ENCODE peak calls at places on chromosome 11, in nine cellular contexts. X is aorta; P is RWPE1; U is stimulated activated CD4-positive, alpha-beta T cell treated with anti-CD3 and anti-CD28 coated beads, Interleukin-4, amount 100 ng/mL, for 4 hours; D is hippocampal formation; H is ELR; Y is HCT116; V is dermis microvascular lymphatic vessel endothelial cell; R is small intestine. T is an unnamed sample.

GRCh38 chr11:116473790-116474346 is 298.9 kb downstream of the BUD13 start:
- DNase-seq in X (no peak), P (no peak), U (no peak), D (no peak), H (no peak), Y (no peak), V (no peak), R (no peak), T (no peak)

GRCh38 chr11:113168358-113168757 is 146.0 kb upstream of the TTC12 start:
- DNase-seq in X (no peak), P (no peak), U (no peak), D (no peak), H (no peak), Y (no peak), V (no peak), R (no peak), T (no peak)

GRCh38 chr11:74086242-74086884 is 77.5 kb upstream of the UCP3 start:
- DNase-seq in X (no peak), P (no peak), U (no peak), D (no peak), H (no peak), Y (no peak), V (no peak), R (no peak), T (no peak)

GRCh38 chr11:71286701-71287643 is 34.6 kb upstream of the SHANK2 start:
- DNase-seq in X (no peak), P (peak), U (no peak), D (peak), H (peak), Y (no peak), V (no peak), R (peak), T (no peak)

GRCh38 chr11:68375337-68375736 is 62.9 kb downstream of the LRP5 start:
- DNase-seq in X (no peak), P (no peak), U (no peak), D (no peak), H (no peak), Y (no peak), V (no peak), R (no peak), T (no peak)

GRCh38 chr11:8839306-8839956 is 71.6 kb upstream of the AKIP1 start:
- DNase-seq in X (no peak), P (no peak), U (no peak), D (no peak), H (no peak), Y (no peak), V (no peak), R (no peak), T (no peak)

GRCh38 chr11:47856186-47856585 is 8.0 kb upstream of the NUP160 start:
- DNase-seq in X (no peak), P (no peak), U (no peak), D (no peak), H (peak), Y (no peak), V (no peak), R (peak), T (no peak)

GRCh38 chr11:87300640-87301381 is 263.1 kb downstream of the TMEM135 start:
- DNase-seq in X (no peak), P (no peak), U (no peak), D (no peak), H (no peak), Y (no peak), V (no peak), R (peak), T (no peak)

GRCh38 chr11:79156031-79156430 is 284.8 kb downstream of the TENM4 start:
- DNase-seq in X (no peak), P (peak), U (no peak), D (no peak), H (no peak), Y (no peak), V (no peak), R (no peak), T (no peak)

GRCh38 chr11:109729761-109730160 is 307.8 kb downstream of the C11orf87 start:
- DNase-seq in X (no peak), P (no peak), U (no peak), D (no peak), H (no peak), Y (no peak), V (no peak), R (no peak), T (peak)

GRCh38 chr11:122108828-122109227 is 7.2 kb downstream of the BLID start:
- DNase-seq in X (no peak), P (no peak), U (no peak), D (no peak), H (no peak), Y (no peak), V (no peak), R (no peak), T (no peak)

GRCh38 chr11:76560219-76560618 is 110.3 kb downstream of the LRRC32 start:
- DNase-seq in X (no peak), P (no peak), U (no peak), D (no peak), H (peak), Y (peak), V (no peak), R (no peak), T (no peak)

GRCh38 chr11:94134651-94135512 is 6.2 kb downstream of the PANX1 start:
- DNase-seq in X (peak), P (peak), U (peak), D (peak), H (peak), Y (no peak), V (peak), R (peak), T (no peak)

GRCh38 chr11:128492461-128492860 is 94.9 kb downstream of the ETS1 start:
- DNase-seq in X (no peak), P (peak), U (no peak), D (no peak), H (peak), Y (no peak), V (peak), R (no peak), T (no peak)

GRCh38 chr11:91295591-91295990 is 929.0 kb upstream of the FAT3 start:
- DNase-seq in X (no peak), P (no peak), U (no peak), D (no peak), H (no peak), Y (no peak), V (no peak), R (no peak), T (no peak)

GRCh38 chr11:14335712-14336111 is 23.3 kb downstream of the RRAS2 start:
- DNase-seq in X (no peak), P (no peak), U (no peak), D (no peak), H (no peak), Y (no peak), V (no peak), R (no peak), T (no peak)

GRCh38 chr11:128737704-128738103 is 43.8 kb downstream of the FLI1 start:
- DNase-seq in X (no peak), P (no peak), U (no peak), D (no peak), H (no peak), Y (no peak), V (no peak), R (no peak), T (no peak)

T was measured in NCI-H187.